ENCODE peak calls at places on chromosome 4, in seven cellular contexts. S is astrocyte, A is colonic mucosa, W is lung, Z is IMR-90, I is heart left ventricle, L is GM12878. N is an unnamed sample.

GRCh38 chr4:65063601-65064000 is 606.7 kb downstream of the EPHA5 start:
- DNase-seq in S (no peak), A (no peak), W (no peak), Z (no peak), I (no peak), L (no peak), N (no peak)

GRCh38 chr4:89661490-89661889 is 175.5 kb downstream of the SNCA start:
- DNase-seq in S (peak; percentile 66), A (no peak), W (no peak), Z (peak; percentile 38), I (no peak), L (no peak), N (no peak)

GRCh38 chr4:6200011-6200921 is at the start of gene JAKMIP1:
- DNase-seq in S (peak; percentile 41), A (peak; percentile 83), W (peak; percentile 80), Z (peak; percentile 46), I (peak; percentile 70), L (no peak), N (peak; percentile 53)

GRCh38 chr4:109578846-109579245 is 18.8 kb downstream of the MCUB start:
- DNase-seq in S (no peak), A (no peak), W (no peak), Z (no peak), I (no peak), L (no peak), N (no peak)

GRCh38 chr4:118557298-118557851 is 127.8 kb upstream of the METTL14 start:
- DNase-seq in S (peak; percentile 66), A (no peak), W (no peak), Z (peak; percentile 62), I (no peak), L (no peak), N (no peak)

GRCh38 chr4:33873791-33874190 is 2370.5 kb downstream of the ARAP2 start:
- DNase-seq in S (no peak), A (no peak), W (no peak), Z (no peak), I (no peak), L (no peak), N (no peak)

GRCh38 chr4:6375620-6376295 is 96.7 kb downstream of the PPP2R2C start:
- DNase-seq in S (no peak), A (no peak), W (no peak), Z (no peak), I (no peak), L (no peak), N (no peak)

GRCh38 chr4:81314196-81314896 is 99.3 kb upstream of the PRKG2 start:
- DNase-seq in S (no peak), A (peak; percentile 98), W (peak; percentile 63), Z (peak; percentile 91), I (peak; percentile 24), L (no peak), N (peak; percentile 87)

GRCh38 chr4:87275311-87275710 is 47.4 kb downstream of the HSD17B13 start:
- DNase-seq in S (no peak), A (no peak), W (no peak), Z (no peak), I (no peak), L (no peak), N (no peak)

GRCh38 chr4:104395219-104395618 is 99.5 kb downstream of the CXXC4 start:
- DNase-seq in S (peak; percentile 49), A (no peak), W (no peak), Z (no peak), I (no peak), L (no peak), N (no peak)

GRCh38 chr4:105976913-105977312 is 81.6 kb downstream of the NPNT start:
- DNase-seq in S (no peak), A (no peak), W (no peak), Z (no peak), I (no peak), L (no peak), N (no peak)

GRCh38 chr4:60134106-60134505 is 1066.0 kb upstream of the ADGRL3 start:
- DNase-seq in S (peak; percentile 22), A (no peak), W (no peak), Z (no peak), I (no peak), L (no peak), N (no peak)

GRCh38 chr4:76485450-76485849 is 50.4 kb downstream of the SHROOM3 start:
- DNase-seq in S (peak; percentile 29), A (peak; percentile 25), W (no peak), Z (no peak), I (no peak), L (no peak), N (no peak)

GRCh38 chr4:36006226-36006625 is 238.1 kb downstream of the ARAP2 start:
- DNase-seq in S (peak; percentile 86), A (no peak), W (no peak), Z (peak; percentile 46), I (no peak), L (no peak), N (no peak)

GRCh38 chr4:155207534-155208257 is 740 bp upstream of the NPY2R start:
- DNase-seq in S (no peak), A (peak; percentile 21), W (no peak), Z (no peak), I (no peak), L (no peak), N (no peak)

GRCh38 chr4:54560513-54560912 is 97.2 kb upstream of the KIT start:
- DNase-seq in S (no peak), A (no peak), W (no peak), Z (no peak), I (no peak), L (no peak), N (no peak)

GRCh38 chr4:5638976-5639375 is 69.4 kb downstream of the EVC2 start:
- DNase-seq in S (peak; percentile 81), A (no peak), W (no peak), Z (peak; percentile 81), I (no peak), L (no peak), N (no peak)

GRCh38 chr4:57109847-57110634 is at the start of gene IGFBP7:
- DNase-seq in S (no peak), A (peak; percentile 27), W (peak; percentile 46), Z (no peak), I (peak; percentile 79), L (no peak), N (peak; percentile 63)

GRCh38 chr4:151530783-151531182 is 121.8 kb downstream of the FHIP1A start:
- DNase-seq in S (no peak), A (no peak), W (no peak), Z (no peak), I (no peak), L (no peak), N (no peak)

GRCh38 chr4:11548529-11549176 is 120.0 kb upstream of the HS3ST1 start:
- DNase-seq in S (peak; percentile 37), A (no peak), W (no peak), Z (peak; percentile 34), I (no peak), L (no peak), N (peak; percentile 62)

GRCh38 chr4:67160409-67160808 is 384.9 kb downstream of the CENPC start:
- DNase-seq in S (no peak), A (no peak), W (no peak), Z (no peak), I (no peak), L (no peak), N (no peak)

GRCh38 chr4:145609494-145610427 is 9.4 kb upstream of the MMAA start:
- DNase-seq in S (peak; percentile 44), A (peak; percentile 75), W (peak; percentile 57), Z (peak; percentile 77), I (peak; percentile 40), L (peak; percentile 58), N (no peak)

GRCh38 chr4:101218346-101218745 is 129.0 kb downstream of the PPP3CA start:
- DNase-seq in S (no peak), A (no peak), W (no peak), Z (no peak), I (no peak), L (no peak), N (no peak)

GRCh38 chr4:158812543-158812942 is 43.7 kb downstream of the FNIP2 start:
- DNase-seq in S (no peak), A (no peak), W (no peak), Z (no peak), I (no peak), L (no peak), N (no peak)
- H3K27me3 ChIP-seq in S (no peaks in the 10 kb centered on the region), A (no peaks in the 10 kb centered on the region), W (no peaks in the 10 kb centered on the region), Z (no peaks in the 10 kb centered on the region), I (no peaks in the 10 kb centered on the region), L (no peaks in the 10 kb centered on the region), N (no peaks in the 10 kb centered on the region)

GRCh38 chr4:3485882-3486555 is 22.9 kb downstream of the DOK7 start:
- DNase-seq in S (no peak), A (no peak), W (no peak), Z (no peak), I (no peak), L (no peak), N (peak; percentile 40)

GRCh38 chr4:3486556-3487270 is 23.6 kb downstream of the DOK7 start:
- DNase-seq in S (no peak), A (no peak), W (no peak), Z (no peak), I (no peak), L (no peak), N (peak; percentile 60)

GRCh38 chr4:3483471-3483921 is 20.4 kb downstream of the DOK7 start:
- DNase-seq in S (peak; percentile 31), A (no peak), W (no peak), Z (no peak), I (peak; percentile 83), L (no peak), N (no peak)

GRCh38 chr4:3484057-3484973 is 21.2 kb downstream of the DOK7 start:
- DNase-seq in S (no peak), A (peak; percentile 71), W (no peak), Z (no peak), I (peak; percentile 80), L (no peak), N (peak; percentile 79)

GRCh38 chr4:3485011-3485881 is 22.1 kb downstream of the DOK7 start:
- DNase-seq in S (no peak), A (peak; percentile 35), W (no peak), Z (no peak), I (no peak), L (no peak), N (peak; percentile 85)
- H3K4me1 ChIP-seq in S (peaks cover 10% of the 10 kb centered on the region), A (peaks cover 8% of the 10 kb centered on the region), W (peaks cover 6% of the 10 kb centered on the region), Z (no peaks in the 10 kb centered on the region), I (peaks cover 65% of the 10 kb centered on the region), L (no peaks in the 10 kb centered on the region), N (peaks cover 37% of the 10 kb centered on the region)

GRCh38 chr4:44237643-44238042 is 211.0 kb downstream of the KCTD8 start:
- DNase-seq in S (no peak), A (no peak), W (no peak), Z (no peak), I (no peak), L (no peak), N (no peak)

GRCh38 chr4:44232262-44232661 is 216.3 kb downstream of the KCTD8 start:
- DNase-seq in S (no peak), A (no peak), W (no peak), Z (no peak), I (no peak), L (no peak), N (no peak)

DNA sequence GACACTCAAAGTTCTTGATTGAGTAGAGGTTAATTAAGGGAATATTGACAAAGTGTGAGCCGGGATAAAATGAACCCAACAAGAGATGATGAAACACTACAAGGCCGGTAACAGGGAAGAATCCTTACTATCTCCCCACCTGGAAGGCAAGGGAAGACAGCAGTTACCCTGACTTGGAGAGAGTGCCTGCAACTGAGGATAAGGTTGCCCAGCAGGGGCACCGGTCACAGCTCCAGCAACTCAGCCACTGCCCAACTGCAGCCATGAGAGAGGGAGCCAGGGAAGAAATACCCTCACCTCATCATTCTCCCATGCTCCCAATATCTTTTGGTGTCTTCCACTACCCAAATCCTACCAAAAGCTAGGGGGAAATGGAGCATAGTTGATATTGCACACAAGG is 212.7 kb downstream of the KCTD8 start:
- DNase-seq in S (no peak), A (no peak), W (no peak), Z (no peak), I (no peak), L (no peak), N (no peak)
- TF ChIP-seq CTCF in S (no peak), A (no peak), W (no peak), Z (no peak), I (no peak), L (no peak), N (no peak)

GRCh38 chr4:143364063-143364462 is 27.4 kb downstream of the GAB1 start:
- DNase-seq in S (no peak), A (no peak), W (no peak), Z (no peak), I (no peak), L (no peak), N (no peak)
- H3K27me3 ChIP-seq in S (no peaks in the 10 kb centered on the region), A (no peaks in the 10 kb centered on the region), W (no peaks in the 10 kb centered on the region), Z (no peaks in the 10 kb centered on the region), I (no peaks in the 10 kb centered on the region), L (no peaks in the 10 kb centered on the region), N (no peaks in the 10 kb centered on the region)